ENCODE peak calls at places on chromosomes 3 and 15, in four cellular contexts. Y is breast epithelium, L is endothelial cell, N is A673. C is an unnamed sample.

GRCh38 chr15:81747477-81747876 is 298.3 kb downstream of the MEX3B start:
- DNase-seq in Y (no peak), L (no peak), N (peak), C (no peak)

GRCh38 chr3:129429597-129429996 is 1.2 kb upstream of the EFCAB12 start:
- DNase-seq in Y (no peak), L (no peak), N (no peak), C (no peak)

GRCh38 chr3:133540896-133541674 is 32.4 kb upstream of the CDV3 start:
- DNase-seq in Y (no peak), L (no peak), N (peak), C (no peak)

GRCh38 chr15:36671017-36671416 is 91.6 kb downstream of the CDIN1 start:
- DNase-seq in Y (no peak), L (no peak), N (no peak), C (no peak)

GRCh38 chr15:43212299-43212698 is 8.5 kb downstream of the EPB42 start:
- DNase-seq in Y (no peak), L (no peak), N (no peak), C (no peak)

GRCh38 chr3:5276953-5277352 is 89.4 kb downstream of the EDEM1 start:
- DNase-seq in Y (no peak), L (no peak), N (no peak), C (no peak)

GRCh38 chr3:119294889-119295769 is 946 bp downstream of the ARHGAP31 start:
- DNase-seq in Y (no peak), L (peak), N (peak), C (peak)

GRCh38 chr3:68943753-68944500 is 11.6 kb upstream of the TAFA4 start:
- DNase-seq in Y (no peak), L (no peak), N (no peak), C (no peak)

GRCh38 chr15:51387699-51388041 is 46.2 kb downstream of the GLDN start:
- DNase-seq in Y (no peak), L (no peak), N (no peak), C (no peak)

GRCh38 chr3:139120336-139120971 is 75.8 kb upstream of the PRR23C start:
- DNase-seq in Y (no peak), L (peak), N (no peak), C (no peak)

GRCh38 chr15:42577514-42578031 is 2.2 kb downstream of the STARD9 start:
- DNase-seq in Y (no peak), L (no peak), N (no peak), C (no peak)

GRCh38 chr3:184626942-184627341 is 65.4 kb downstream of the EPHB3 start:
- DNase-seq in Y (no peak), L (no peak), N (no peak), C (no peak)

GRCh38 chr15:78810377-78811123 is 714 bp downstream of the ADAMTS7 start:
- DNase-seq in Y (no peak), L (peak), N (peak), C (peak)

GRCh38 chr3:16884084-16884747 is 539 bp upstream of the PLCL2 start:
- DNase-seq in Y (no peak), L (peak), N (peak), C (peak)

GRCh38 chr3:148758303-148758884 is 60.7 kb downstream of the AGTR1 start:
- DNase-seq in Y (no peak), L (no peak), N (no peak), C (no peak)

GRCh38 chr3:157370867-157371266 is 65.8 kb upstream of the PTX3 start:
- DNase-seq in Y (no peak), L (no peak), N (peak), C (no peak)

GRCh38 chr3:140216249-140216648 is 281.3 kb downstream of the CLSTN2 start:
- DNase-seq in Y (no peak), L (no peak), N (peak), C (no peak)

DNA sequence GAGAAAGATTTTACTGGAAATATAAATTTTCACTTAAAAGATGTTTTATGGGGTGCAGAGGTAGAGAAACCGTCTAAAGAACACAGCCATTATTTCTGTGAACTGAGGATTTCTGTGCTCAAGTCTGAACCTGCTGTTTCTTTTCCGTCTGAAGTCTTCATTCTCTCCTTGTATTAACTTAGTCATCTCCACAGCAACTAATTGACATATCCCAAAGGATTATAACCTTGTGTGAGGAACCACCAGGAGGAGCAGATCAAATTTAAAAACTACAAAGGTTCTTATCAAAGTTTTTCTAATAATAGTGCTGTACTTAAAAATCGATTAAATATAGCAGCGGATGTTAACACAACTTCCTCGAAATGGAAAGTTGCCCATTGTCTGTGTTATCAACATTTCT is 31.1 kb upstream of the ICE2 start:
- DNase-seq in Y (no peak), L (no peak), N (no peak), C (no peak)
- TF ChIP-seq CTCF in Y (no peak), L (no peak), N (no peak), C (no peak)

GRCh38 chr3:112635674-112636073 is 5.3 kb downstream of the CCDC80 start:
- DNase-seq in Y (no peak), L (no peak), N (no peak), C (no peak)
- TF ChIP-seq CTCF in Y (no peak), L (no peak), N (no peak), C (no peak)

GRCh38 chr3:37833790-37834189 is 27.9 kb upstream of the CTDSPL start:
- DNase-seq in Y (no peak), L (peak), N (no peak), C (no peak)
- TF ChIP-seq CTCF in Y (no peak), L (peak), N (no peak), C (no peak)

GRCh38 chr15:89293012-89293411 is 41.6 kb downstream of the POLG start:
- DNase-seq in Y (no peak), L (no peak), N (peak), C (no peak)
- TF ChIP-seq CTCF in Y (no peak), L (no peak), N (peak), C (no peak)

GRCh38 chr3:173876476-173876875 is 478.9 kb downstream of the NLGN1 start:
- DNase-seq in Y (no peak), L (no peak), N (no peak), C (no peak)
- TF ChIP-seq CTCF in Y (no peak), L (peak), N (peak), C (no peak)

GRCh38 chr3:175941352-175941751 is 1082.2 kb downstream of the NAALADL2 start:
- DNase-seq in Y (no peak), L (no peak), N (peak), C (no peak)
- TF ChIP-seq CTCF in Y (no peak), L (peak), N (peak), C (no peak)

C was measured in activated B cell treated with CpG ODN at 0.5 μM for 24 hours.